ENCODE peak calls at places on chromosomes 7 and 10, in eight cellular contexts. D, J, P, U, K, G, I and T are unnamed samples.

GRCh38 chr7:22356855-22357310 is at the start of gene RAPGEF5:
- DNase-seq in J (peak), D (peak), G (peak), U (no peak), I (peak), K (peak), P (peak), T (no peak)

GRCh38 chr7:29254663-29255062 is 60.1 kb downstream of the CHN2 start:
- DNase-seq in K (no peak), I (no peak), P (peak), G (no peak), J (no peak), U (no peak), D (no peak), T (no peak)

GRCh38 chr7:135924302-135924701 is 52.9 kb downstream of the MTPN start:
- DNase-seq in P (no peak), I (no peak), K (no peak), J (no peak), D (no peak), U (no peak), G (no peak), T (no peak)

GRCh38 chr10:46514431-46514861 is 42.0 kb downstream of the GPRIN2 start:
- DNase-seq in U (no peak), P (no peak), K (no peak), G (peak), I (peak), D (no peak), J (no peak), T (no peak)

GRCh38 chr7:83517026-83517700 is 131.8 kb downstream of the SEMA3E start:
- DNase-seq in U (no peak), P (no peak), K (no peak), G (no peak), D (no peak), J (no peak), I (no peak), T (no peak)

GRCh38 chr7:151784843-151785680 is 91.9 kb downstream of the PRKAG2 start:
- DNase-seq in I (no peak), J (no peak), U (no peak), P (no peak), G (no peak), K (no peak), D (no peak), T (no peak)

GRCh38 chr7:50203521-50203920 is 101.0 kb upstream of the IKZF1 start:
- DNase-seq in D (no peak), I (no peak), P (no peak), J (no peak), K (no peak), U (no peak), G (no peak), T (no peak)

GRCh38 chr7:100035865-100036264 is 13.7 kb upstream of the ZSCAN21 start:
- DNase-seq in P (no peak), D (no peak), G (no peak), I (no peak), K (no peak), U (no peak), J (no peak), T (no peak)

GRCh38 chr10:100981178-100981710 is 6.1 kb downstream of the MRPL43 start:
- DNase-seq in P (no peak), I (no peak), J (no peak), D (no peak), U (no peak), K (no peak), G (no peak), T (no peak)

GRCh38 chr7:42104231-42104630 is 132.8 kb downstream of the GLI3 start:
- DNase-seq in J (no peak), D (no peak), G (no peak), U (no peak), P (peak), I (no peak), K (no peak), T (no peak)

DNA sequence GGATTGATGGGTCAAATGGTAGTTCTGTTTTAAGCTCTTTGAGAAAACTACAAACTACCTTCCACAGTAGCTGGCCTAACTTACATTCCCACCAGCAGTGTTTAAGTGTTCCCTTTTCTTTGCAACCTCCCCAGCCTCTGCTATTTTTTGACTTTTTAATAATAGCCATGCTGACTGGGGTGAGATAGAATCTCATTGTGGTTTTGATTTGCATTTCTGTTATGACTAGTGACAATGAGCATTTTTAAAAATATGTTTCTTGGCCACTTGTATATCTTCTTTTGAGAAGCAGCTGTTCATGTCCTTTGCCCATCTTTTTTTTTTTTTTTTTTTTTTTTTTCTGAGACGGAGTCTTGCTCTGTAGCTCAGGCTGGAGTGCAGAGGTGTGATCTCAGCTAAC is 155.2 kb upstream of the BMPER start:
- DNase-seq in P (no peak), D (no peak), G (no peak), K (no peak), J (no peak), I (no peak), U (no peak), T (no peak)
- H3K4me3 ChIP-seq in P (no peak), D (no peak), G (no peak), K (no peak), J (no peak), I (no peak), U (no peak), T (no peak)

GRCh38 chr7:18357691-18358090 is 137.9 kb upstream of the HDAC9 start:
- DNase-seq in I (no peak), D (peak), G (no peak), J (peak), P (peak), K (no peak), U (no peak), T (no peak)
- TF ChIP-seq CTCF in I (peak), D (peak), G (no peak), J (no peak), P (peak), K (no peak), U (no peak), T (peak)

DNA sequence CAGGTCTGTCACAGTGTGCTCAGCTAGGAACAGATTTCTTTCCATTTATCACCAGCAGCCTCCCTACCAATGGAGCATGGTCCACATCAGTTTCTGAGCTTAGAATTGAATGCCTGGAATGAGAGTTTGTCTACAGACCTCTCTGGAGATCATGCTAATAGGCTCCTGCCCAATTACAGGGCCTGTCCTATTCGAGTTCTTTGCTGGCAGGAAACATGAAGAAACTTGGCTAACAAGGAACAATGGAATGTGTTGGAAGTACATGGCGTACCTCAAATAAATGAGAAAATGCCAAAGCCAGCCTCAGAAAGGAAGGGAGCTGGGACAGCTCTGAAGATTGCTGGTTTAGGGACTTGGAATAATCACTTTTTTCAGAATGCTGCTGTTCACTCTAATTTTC is 186.0 kb upstream of the AKR1E2 start:
- DNase-seq in K (no peak), D (no peak), U (no peak), G (no peak), I (no peak), P (no peak), J (no peak), T (no peak)
- H3K27ac ChIP-seq in K (no peak), D (no peak), U (peak), G (peak), I (no peak), P (no peak), J (no peak), T (no peak)

GRCh38 chr10:3095373-3096139 is 28.2 kb downstream of the PFKP start:
- DNase-seq in K (no peak), P (peak), U (no peak), G (no peak), D (no peak), I (no peak), J (peak), T (no peak)

GRCh38 chr10:3097160-3097559 is 29.8 kb downstream of the PFKP start:
- DNase-seq in U (no peak), D (no peak), K (no peak), P (no peak), G (no peak), J (no peak), I (no peak), T (no peak)

GRCh38 chr10:3093996-3094395 is 26.6 kb downstream of the PFKP start:
- DNase-seq in G (no peak), P (no peak), K (no peak), U (no peak), I (no peak), D (no peak), J (no peak), T (no peak)

GRCh38 chr10:3094565-3095168 is 27.3 kb downstream of the PFKP start:
- DNase-seq in D (no peak), G (no peak), I (no peak), P (no peak), U (no peak), K (no peak), J (no peak), T (no peak)

GRCh38 chr10:3096149-3096548 is 28.8 kb downstream of the PFKP start:
- DNase-seq in I (no peak), P (peak), J (no peak), U (no peak), D (no peak), G (no peak), K (no peak), T (no peak)
- H3K4me3 ChIP-seq in I (no peak), P (peak), J (peak), U (no peak), D (no peak), G (peak), K (no peak), T (no peak)

GRCh38 chr10:124279298-124279697 is 139.4 kb downstream of the OAT start:
- DNase-seq in P (no peak), J (no peak), I (no peak), G (no peak), D (peak), U (no peak), K (no peak), T (no peak)
- TF ChIP-seq CTCF in P (no peak), J (no peak), I (no peak), G (no peak), D (peak), U (no peak), K (no peak), T (no peak)

GRCh38 chr10:1963341-1963740 is 226.0 kb upstream of the ADARB2 start:
- DNase-seq in J (no peak), G (no peak), U (no peak), K (no peak), I (no peak), P (no peak), D (no peak), T (no peak)
- H3K27ac ChIP-seq in J (no peak), G (no peak), U (no peak), K (no peak), I (no peak), P (no peak), D (no peak), T (no peak)